ENCODE peak calls at places on chromosome 6, in five cellular contexts. One of them, this sample, is unnamed.

GRCh38 chr6:13423292-13423691 is 64.1 kb downstream of the GFOD1 start:
- DNase-seq in T1000: no peak
- DNase-seq in AG09319: no peak
- DNase-seq in C1 segment of cervical spinal cord: no peak
- DNase-seq in stimulated activated CD8-positive, alpha-beta memory T cell treated with anti-CD3 and anti-CD28 coated beads, Interleukin-2, amount 100 ng/mL, for 48 hours: no peak
- DNase-seq in this sample: no peak

GRCh38 chr6:47651505-47651944 is 46.9 kb upstream of the ADGRF4 start:
- DNase-seq in AG09319: peak; percentile 49
- DNase-seq in C1 segment of cervical spinal cord: no peak
- DNase-seq in stimulated activated CD8-positive, alpha-beta memory T cell treated with anti-CD3 and anti-CD28 coated beads, Interleukin-2, amount 100 ng/mL, for 48 hours: no peak
- DNase-seq in T1000: no peak
- DNase-seq in this sample: no peak

GRCh38 chr6:134097114-134097707 is 44.8 kb upstream of the SLC2A12 start:
- DNase-seq in C1 segment of cervical spinal cord: no peak
- DNase-seq in stimulated activated CD8-positive, alpha-beta memory T cell treated with anti-CD3 and anti-CD28 coated beads, Interleukin-2, amount 100 ng/mL, for 48 hours: peak; percentile 43
- DNase-seq in T1000: peak; percentile 44
- DNase-seq in AG09319: peak; percentile 38
- DNase-seq in this sample: peak; percentile 15

GRCh38 chr6:36495086-36495485 is 52.2 kb downstream of the STK38 start:
- DNase-seq in T1000: no peak
- DNase-seq in C1 segment of cervical spinal cord: no peak
- DNase-seq in AG09319: no peak
- DNase-seq in stimulated activated CD8-positive, alpha-beta memory T cell treated with anti-CD3 and anti-CD28 coated beads, Interleukin-2, amount 100 ng/mL, for 48 hours: no peak
- DNase-seq in this sample: no peak

GRCh38 chr6:5478380-5478779 is 217.1 kb downstream of the FARS2 start:
- DNase-seq in stimulated activated CD8-positive, alpha-beta memory T cell treated with anti-CD3 and anti-CD28 coated beads, Interleukin-2, amount 100 ng/mL, for 48 hours: no peak
- DNase-seq in T1000: no peak
- DNase-seq in C1 segment of cervical spinal cord: no peak
- DNase-seq in AG09319: no peak
- DNase-seq in this sample: no peak

GRCh38 chr6:166625356-166625755 is 1.7 kb downstream of the RPS6KA2 start:
- DNase-seq in T1000: no peak
- DNase-seq in stimulated activated CD8-positive, alpha-beta memory T cell treated with anti-CD3 and anti-CD28 coated beads, Interleukin-2, amount 100 ng/mL, for 48 hours: no peak
- DNase-seq in C1 segment of cervical spinal cord: no peak
- DNase-seq in AG09319: no peak
- DNase-seq in this sample: no peak

GRCh38 chr6:117907600-117908245 is 659 bp downstream of the SLC35F1 start:
- DNase-seq in C1 segment of cervical spinal cord: no peak
- DNase-seq in T1000: no peak
- DNase-seq in stimulated activated CD8-positive, alpha-beta memory T cell treated with anti-CD3 and anti-CD28 coated beads, Interleukin-2, amount 100 ng/mL, for 48 hours: no peak
- DNase-seq in AG09319: no peak
- DNase-seq in this sample: no peak

GRCh38 chr6:153121311-153121710 is 9.8 kb downstream of the RGS17 start:
- DNase-seq in T1000: no peak
- DNase-seq in AG09319: no peak
- DNase-seq in C1 segment of cervical spinal cord: no peak
- DNase-seq in stimulated activated CD8-positive, alpha-beta memory T cell treated with anti-CD3 and anti-CD28 coated beads, Interleukin-2, amount 100 ng/mL, for 48 hours: no peak
- DNase-seq in this sample: no peak

GRCh38 chr6:35209622-35210289 is 4.0 kb upstream of the SCUBE3 start:
- DNase-seq in AG09319: no peak
- DNase-seq in T1000: no peak
- DNase-seq in stimulated activated CD8-positive, alpha-beta memory T cell treated with anti-CD3 and anti-CD28 coated beads, Interleukin-2, amount 100 ng/mL, for 48 hours: no peak
- DNase-seq in C1 segment of cervical spinal cord: no peak
- DNase-seq in this sample: no peak

GRCh38 chr6:136677822-136678221 is 114.5 kb downstream of the MAP3K5 start:
- DNase-seq in stimulated activated CD8-positive, alpha-beta memory T cell treated with anti-CD3 and anti-CD28 coated beads, Interleukin-2, amount 100 ng/mL, for 48 hours: no peak
- DNase-seq in T1000: no peak
- DNase-seq in C1 segment of cervical spinal cord: no peak
- DNase-seq in AG09319: no peak
- DNase-seq in this sample: no peak

GRCh38 chr6:147065786-147066185 is 138.4 kb upstream of the STXBP5 start:
- DNase-seq in AG09319: no peak
- DNase-seq in C1 segment of cervical spinal cord: no peak
- DNase-seq in stimulated activated CD8-positive, alpha-beta memory T cell treated with anti-CD3 and anti-CD28 coated beads, Interleukin-2, amount 100 ng/mL, for 48 hours: no peak
- DNase-seq in T1000: no peak
- DNase-seq in this sample: no peak

GRCh38 chr6:28922004-28922840 is 1.6 kb downstream of the TRIM27 start:
- DNase-seq in AG09319: no peak
- DNase-seq in T1000: no peak
- DNase-seq in C1 segment of cervical spinal cord: no peak
- DNase-seq in stimulated activated CD8-positive, alpha-beta memory T cell treated with anti-CD3 and anti-CD28 coated beads, Interleukin-2, amount 100 ng/mL, for 48 hours: no peak
- DNase-seq in this sample: no peak

GRCh38 chr6:160419488-160419887 is 71.3 kb downstream of the SLC22A3 start:
- DNase-seq in C1 segment of cervical spinal cord: no peak
- DNase-seq in T1000: no peak
- DNase-seq in AG09319: no peak
- DNase-seq in stimulated activated CD8-positive, alpha-beta memory T cell treated with anti-CD3 and anti-CD28 coated beads, Interleukin-2, amount 100 ng/mL, for 48 hours: no peak
- DNase-seq in this sample: no peak

GRCh38 chr6:133835901-133836300 is 53.0 kb upstream of the TCF21 start:
- DNase-seq in stimulated activated CD8-positive, alpha-beta memory T cell treated with anti-CD3 and anti-CD28 coated beads, Interleukin-2, amount 100 ng/mL, for 48 hours: no peak
- DNase-seq in AG09319: no peak
- DNase-seq in T1000: no peak
- DNase-seq in C1 segment of cervical spinal cord: no peak
- DNase-seq in this sample: no peak

GRCh38 chr6:27605401-27606342 is 132.8 kb upstream of the ZNF184 start:
- DNase-seq in T1000: no peak
- DNase-seq in stimulated activated CD8-positive, alpha-beta memory T cell treated with anti-CD3 and anti-CD28 coated beads, Interleukin-2, amount 100 ng/mL, for 48 hours: no peak
- DNase-seq in C1 segment of cervical spinal cord: no peak
- DNase-seq in AG09319: no peak
- DNase-seq in this sample: no peak

GRCh38 chr6:118565317-118565960 is 17.3 kb downstream of the PLN start:
- DNase-seq in C1 segment of cervical spinal cord: no peak
- DNase-seq in stimulated activated CD8-positive, alpha-beta memory T cell treated with anti-CD3 and anti-CD28 coated beads, Interleukin-2, amount 100 ng/mL, for 48 hours: no peak
- DNase-seq in T1000: no peak
- DNase-seq in AG09319: no peak
- DNase-seq in this sample: peak; percentile 42

GRCh38 chr6:28794175-28795002 is 129.4 kb downstream of the TRIM27 start:
- DNase-seq in C1 segment of cervical spinal cord: no peak
- DNase-seq in T1000: no peak
- DNase-seq in stimulated activated CD8-positive, alpha-beta memory T cell treated with anti-CD3 and anti-CD28 coated beads, Interleukin-2, amount 100 ng/mL, for 48 hours: no peak
- DNase-seq in AG09319: no peak
- DNase-seq in this sample: no peak

GRCh38 chr6:123316733-123317323 is 319.9 kb downstream of the TRDN start:
- DNase-seq in C1 segment of cervical spinal cord: no peak
- DNase-seq in AG09319: no peak
- DNase-seq in stimulated activated CD8-positive, alpha-beta memory T cell treated with anti-CD3 and anti-CD28 coated beads, Interleukin-2, amount 100 ng/mL, for 48 hours: no peak
- DNase-seq in T1000: no peak
- DNase-seq in this sample: no peak

GRCh38 chr6:84466521-84466920 is 239.1 kb upstream of the CEP162 start:
- DNase-seq in AG09319: no peak
- DNase-seq in stimulated activated CD8-positive, alpha-beta memory T cell treated with anti-CD3 and anti-CD28 coated beads, Interleukin-2, amount 100 ng/mL, for 48 hours: no peak
- DNase-seq in T1000: peak; percentile 5
- DNase-seq in C1 segment of cervical spinal cord: no peak
- DNase-seq in this sample: no peak

GRCh38 chr6:130421567-130421966 is 55.8 kb downstream of the TMEM200A start:
- DNase-seq in AG09319: no peak
- DNase-seq in C1 segment of cervical spinal cord: no peak
- DNase-seq in stimulated activated CD8-positive, alpha-beta memory T cell treated with anti-CD3 and anti-CD28 coated beads, Interleukin-2, amount 100 ng/mL, for 48 hours: no peak
- DNase-seq in T1000: no peak
- DNase-seq in this sample: no peak

GRCh38 chr6:154732824-154733609 is at the start of gene SCAF8:
- DNase-seq in stimulated activated CD8-positive, alpha-beta memory T cell treated with anti-CD3 and anti-CD28 coated beads, Interleukin-2, amount 100 ng/mL, for 48 hours: peak; percentile 72
- DNase-seq in T1000: peak; percentile 76
- DNase-seq in AG09319: peak; percentile 57
- DNase-seq in C1 segment of cervical spinal cord: peak; percentile 81
- DNase-seq in this sample: peak; percentile 69

GRCh38 chr6:158619922-158620801 is 24.4 kb downstream of the DYNLT1 start:
- DNase-seq in C1 segment of cervical spinal cord: no peak
- DNase-seq in T1000: no peak
- DNase-seq in AG09319: no peak
- DNase-seq in stimulated activated CD8-positive, alpha-beta memory T cell treated with anti-CD3 and anti-CD28 coated beads, Interleukin-2, amount 100 ng/mL, for 48 hours: no peak
- DNase-seq in this sample: no peak

GRCh38 chr6:30325150-30325872 is 1.4 kb upstream of the TRIM39 start:
- DNase-seq in stimulated activated CD8-positive, alpha-beta memory T cell treated with anti-CD3 and anti-CD28 coated beads, Interleukin-2, amount 100 ng/mL, for 48 hours: no peak
- DNase-seq in C1 segment of cervical spinal cord: no peak
- DNase-seq in AG09319: no peak
- DNase-seq in T1000: no peak
- DNase-seq in this sample: peak; percentile 47

This sample was measured in GM18507.